ENCODE peak calls at places on chromosome 4, in four cellular contexts. One of them, this sample, is unnamed.

GRCh38 chr4:10080874-10081606 is 35.6 kb downstream of the WDR1 start:
- DNase-seq in endothelial cell of umbilical vein: no peak
- DNase-seq in astrocyte: no peak
- DNase-seq in GM23338: no peak
- DNase-seq in this sample: no peak

GRCh38 chr4:15232725-15233597 is 194.9 kb upstream of the C1QTNF7 start:
- DNase-seq in endothelial cell of umbilical vein: peak; percentile 28
- DNase-seq in astrocyte: peak; percentile 85
- DNase-seq in GM23338: no peak
- DNase-seq in this sample: peak; percentile 67

GRCh38 chr4:169256856-169257756 is 13.7 kb downstream of the SH3RF1 start:
- DNase-seq in endothelial cell of umbilical vein: peak; percentile 45
- DNase-seq in astrocyte: no peak
- DNase-seq in GM23338: no peak
- DNase-seq in this sample: no peak

GRCh38 chr4:113222431-113222979 is 173.1 kb downstream of the ANK2 start:
- DNase-seq in endothelial cell of umbilical vein: no peak
- DNase-seq in astrocyte: peak; percentile 27
- DNase-seq in GM23338: peak; percentile 33
- DNase-seq in this sample: peak; percentile 71

GRCh38 chr4:180150818-180151217 is 2092.4 kb upstream of the TENM3 start:
- DNase-seq in endothelial cell of umbilical vein: no peak
- DNase-seq in astrocyte: no peak
- DNase-seq in GM23338: peak; percentile 48
- DNase-seq in this sample: no peak

GRCh38 chr4:24980064-24980690 is 50.6 kb downstream of the LGI2 start:
- DNase-seq in endothelial cell of umbilical vein: peak; percentile 90
- DNase-seq in astrocyte: peak; percentile 34
- DNase-seq in GM23338: peak; percentile 82
- DNase-seq in this sample: peak; percentile 88

GRCh38 chr4:71470547-71470946 is 131.7 kb downstream of the SLC4A4 start:
- DNase-seq in endothelial cell of umbilical vein: no peak
- DNase-seq in astrocyte: no peak
- DNase-seq in GM23338: no peak
- DNase-seq in this sample: no peak

GRCh38 chr4:30537462-30537861 is 182.7 kb upstream of the PCDH7 start:
- DNase-seq in endothelial cell of umbilical vein: peak; percentile 92
- DNase-seq in astrocyte: peak; percentile 87
- DNase-seq in GM23338: no peak
- DNase-seq in this sample: no peak

GRCh38 chr4:127781303-127782024 is 658 bp upstream of the HSPA4L start:
- DNase-seq in endothelial cell of umbilical vein: no peak
- DNase-seq in astrocyte: peak; percentile 28
- DNase-seq in GM23338: peak; percentile 73
- DNase-seq in this sample: peak; percentile 82

GRCh38 chr4:99205104-99205979 is 13.7 kb downstream of the ADH6 start:
- DNase-seq in endothelial cell of umbilical vein: no peak
- DNase-seq in astrocyte: no peak
- DNase-seq in GM23338: peak; percentile 66
- DNase-seq in this sample: no peak

GRCh38 chr4:99201687-99202086 is 17.4 kb downstream of the ADH6 start:
- DNase-seq in endothelial cell of umbilical vein: no peak
- DNase-seq in astrocyte: no peak
- DNase-seq in GM23338: no peak
- DNase-seq in this sample: peak; percentile 17

GRCh38 chr4:99202094-99202493 is 17.0 kb downstream of the ADH6 start:
- DNase-seq in endothelial cell of umbilical vein: no peak
- DNase-seq in astrocyte: no peak
- DNase-seq in GM23338: no peak
- DNase-seq in this sample: no peak

GRCh38 chr4:99202536-99202935 is 16.5 kb downstream of the ADH6 start:
- DNase-seq in endothelial cell of umbilical vein: no peak
- DNase-seq in astrocyte: no peak
- DNase-seq in GM23338: no peak
- DNase-seq in this sample: no peak

GRCh38 chr4:99200148-99200547 is 18.9 kb downstream of the ADH6 start:
- DNase-seq in endothelial cell of umbilical vein: no peak
- DNase-seq in astrocyte: no peak
- DNase-seq in GM23338: no peak
- DNase-seq in this sample: no peak
- H2AFZ ChIP-seq in endothelial cell of umbilical vein: no peak overlapping the region
- H2AFZ ChIP-seq in astrocyte: no peak overlapping the region
- H2AFZ ChIP-seq in GM23338: no peak overlapping the region
- H2AFZ ChIP-seq in this sample: no peak overlapping the region

DNA sequence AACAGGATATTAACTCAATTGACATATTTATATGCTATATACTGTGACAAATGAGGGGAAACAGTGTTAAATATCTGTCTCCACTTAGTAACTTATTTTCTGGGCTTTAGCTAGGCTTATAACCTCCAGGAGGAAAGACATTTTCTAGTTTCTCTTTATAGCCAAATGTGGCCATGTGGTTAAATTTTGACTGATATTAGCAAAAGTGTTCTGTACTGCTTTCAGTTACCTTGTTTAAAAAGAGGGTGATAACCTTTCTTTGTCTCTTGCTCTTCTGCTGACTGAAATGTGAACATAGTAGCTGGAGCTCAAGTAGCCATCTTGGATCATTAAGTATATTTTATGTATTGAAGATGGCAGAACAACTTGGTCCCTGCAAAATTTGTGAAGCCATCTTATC is 253.7 kb downstream of the PDHA2 start:
- DNase-seq in endothelial cell of umbilical vein: no peak
- DNase-seq in astrocyte: no peak
- DNase-seq in GM23338: no peak
- DNase-seq in this sample: no peak
- H2AFZ ChIP-seq in endothelial cell of umbilical vein: no peak overlapping the region
- H2AFZ ChIP-seq in astrocyte: no peak overlapping the region
- H2AFZ ChIP-seq in GM23338: no peak overlapping the region
- H2AFZ ChIP-seq in this sample: no peak overlapping the region

DNA sequence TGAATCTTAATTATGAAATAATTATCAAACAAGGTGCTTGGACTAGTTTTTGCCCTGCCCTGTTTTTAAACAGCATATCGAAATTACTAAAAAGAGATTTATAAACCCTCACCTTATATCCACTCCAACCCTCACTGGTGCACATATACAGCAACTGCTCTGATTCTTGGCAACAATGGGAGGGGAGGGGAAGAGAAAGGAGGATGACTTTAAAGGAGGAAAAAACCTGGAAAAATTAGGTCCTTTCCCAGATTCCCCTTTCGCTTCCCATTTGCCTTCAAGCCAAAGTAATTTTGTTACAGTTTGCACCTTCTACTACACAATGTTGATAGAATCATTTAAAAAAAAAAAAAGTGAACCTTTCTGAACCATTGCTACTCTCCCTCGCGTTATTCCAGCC is 745 bp upstream of the MAB21L2 start:
- DNase-seq in endothelial cell of umbilical vein: no peak
- DNase-seq in astrocyte: no peak
- DNase-seq in GM23338: no peak
- DNase-seq in this sample: no peak
- H2AFZ ChIP-seq in endothelial cell of umbilical vein: no peak overlapping the region
- H2AFZ ChIP-seq in astrocyte: no peak overlapping the region
- H2AFZ ChIP-seq in GM23338: no peak overlapping the region
- H2AFZ ChIP-seq in this sample: no peak overlapping the region

GRCh38 chr4:126702747-126703146 is 930.0 kb upstream of the INTU start:
- DNase-seq in endothelial cell of umbilical vein: no peak
- DNase-seq in astrocyte: no peak
- DNase-seq in GM23338: no peak
- DNase-seq in this sample: no peak
- H2AFZ ChIP-seq in endothelial cell of umbilical vein: no peak overlapping the region
- H2AFZ ChIP-seq in astrocyte: no peak overlapping the region
- H2AFZ ChIP-seq in GM23338: peak overlapping the region; percentile 26
- H2AFZ ChIP-seq in this sample: no peak overlapping the region

DNA sequence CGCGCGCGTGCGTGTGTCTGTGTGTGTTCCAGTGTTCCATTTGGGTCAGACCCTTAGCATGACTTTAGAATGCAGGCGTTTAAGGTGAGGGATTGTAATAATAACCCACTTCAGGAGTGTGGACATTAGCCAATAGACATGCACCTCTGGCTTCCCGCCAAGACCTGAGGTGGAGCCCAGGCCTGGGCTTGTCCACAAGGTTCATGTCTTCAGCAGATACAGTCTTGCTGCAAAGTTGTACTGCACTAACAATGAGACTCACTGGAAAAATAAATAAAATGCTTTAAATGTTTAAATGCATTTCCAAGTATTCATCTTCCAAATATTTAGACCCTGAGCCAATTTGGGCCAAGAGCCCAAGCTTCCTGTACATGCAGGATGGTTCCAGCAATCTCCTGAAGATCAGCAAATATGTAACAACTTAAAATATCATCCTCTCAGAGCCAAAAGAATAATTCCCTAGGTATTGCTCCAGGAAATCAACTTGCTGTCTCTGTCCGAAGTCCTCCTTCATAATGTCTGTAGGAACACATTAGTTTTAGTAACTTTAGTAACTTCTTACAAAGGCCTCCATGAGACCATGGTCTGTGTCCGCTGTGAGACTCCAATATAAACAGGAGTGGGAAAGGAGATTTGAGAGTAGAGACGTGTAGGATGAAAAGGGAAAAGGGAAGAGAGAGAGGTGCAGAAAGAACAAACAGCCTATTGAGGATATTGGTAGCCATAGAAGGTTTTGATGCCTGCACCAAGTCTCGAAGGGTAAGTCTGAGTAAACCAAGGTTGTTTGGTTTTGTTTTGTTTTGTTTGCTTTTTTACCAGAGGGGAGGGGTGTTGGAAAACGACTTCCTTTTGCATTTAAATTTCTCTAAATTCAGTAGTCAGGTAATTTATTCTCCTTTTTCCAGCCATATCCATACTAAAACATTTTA is 98.5 kb upstream of the KLF3 start:
- DNase-seq in endothelial cell of umbilical vein: no peak
- DNase-seq in astrocyte: peak; percentile 78
- DNase-seq in GM23338: no peak
- DNase-seq in this sample: peak; percentile 68
- H2AFZ ChIP-seq in endothelial cell of umbilical vein: no peak overlapping the region
- H2AFZ ChIP-seq in astrocyte: no peak overlapping the region
- H2AFZ ChIP-seq in GM23338: peak overlapping the region; percentile 63
- H2AFZ ChIP-seq in this sample: peak overlapping the region; percentile 60

DNA sequence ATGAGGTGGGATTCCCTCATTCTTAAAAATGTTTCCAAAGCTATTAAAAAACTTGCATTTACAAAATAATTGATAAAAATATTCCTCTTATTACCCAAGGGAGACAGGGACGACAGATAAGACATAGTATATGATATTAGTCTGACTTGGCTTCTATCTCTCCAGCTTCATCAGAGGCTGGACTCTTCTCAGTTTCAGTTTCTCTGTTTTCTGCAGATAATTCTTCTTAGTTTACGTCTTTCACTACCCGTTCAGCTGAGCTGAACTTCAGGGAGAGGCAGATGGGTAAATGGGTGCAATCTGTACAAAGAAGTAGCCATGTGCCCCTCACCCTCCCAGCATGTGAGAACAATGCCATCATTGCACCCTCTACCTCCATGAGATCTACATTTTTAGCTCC is 214.0 kb upstream of the SLIT2 start:
- DNase-seq in endothelial cell of umbilical vein: no peak
- DNase-seq in astrocyte: no peak
- DNase-seq in GM23338: no peak
- DNase-seq in this sample: no peak
- H2AFZ ChIP-seq in endothelial cell of umbilical vein: peak overlapping the region; percentile 70
- H2AFZ ChIP-seq in astrocyte: no peak overlapping the region
- H2AFZ ChIP-seq in GM23338: no peak overlapping the region
- H2AFZ ChIP-seq in this sample: peak overlapping the region; percentile 83

DNA sequence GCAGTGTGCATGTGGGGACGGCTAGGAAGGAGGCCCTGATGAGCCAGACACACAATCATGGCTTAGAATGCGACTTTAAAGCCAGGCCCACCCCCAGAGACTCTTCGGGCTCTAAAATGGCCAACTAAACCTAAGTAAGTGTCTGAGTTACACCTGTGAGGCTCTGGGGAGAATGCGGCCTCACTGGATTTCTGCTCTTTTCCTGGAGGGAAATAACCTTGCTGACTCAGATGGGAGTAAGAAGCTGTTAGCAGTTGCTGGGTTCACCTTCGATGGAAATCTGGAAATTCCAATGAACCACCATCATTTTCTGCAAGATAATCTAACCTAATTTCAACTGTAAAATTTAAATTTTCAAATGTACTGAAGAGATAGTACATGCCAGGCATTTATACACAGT is 97.6 kb upstream of the MAML3 start:
- DNase-seq in endothelial cell of umbilical vein: no peak
- DNase-seq in astrocyte: no peak
- DNase-seq in GM23338: no peak
- DNase-seq in this sample: no peak
- H2AFZ ChIP-seq in endothelial cell of umbilical vein: no peak overlapping the region
- H2AFZ ChIP-seq in astrocyte: no peak overlapping the region
- H2AFZ ChIP-seq in GM23338: no peak overlapping the region
- H2AFZ ChIP-seq in this sample: no peak overlapping the region

This sample was measured in osteoblast.